ENCODE peak calls at places on chromosomes 16 and 17, in ten cellular contexts. Q is glutamatergic neuron; I is testis; X is cardiac fibroblast; S is CD8-positive, alpha-beta T cell; G is heart right ventricle; H is left ventricle myocardium inferior; L is progenitor cell of endocrine pancreas; U is Peyer's patch; F is HCT116. C is an unnamed sample.

GRCh38 chr17:13118311-13118710 is 100.5 kb upstream of the ELAC2 start:
- DNase-seq in X (no peak), H (no peak), U (no peak), G (no peak), L (no peak), F (no peak), Q (no peak), S (no peak), I (no peak), C (no peak)

GRCh38 chr16:24850289-24850931 is 4.6 kb downstream of the SLC5A11 start:
- DNase-seq in H (no peak), F (no peak), X (peak), Q (no peak), I (no peak), U (no peak), L (no peak), S (no peak), G (no peak), C (no peak)

GRCh38 chr17:77476920-77477805 is 336.4 kb downstream of the SEC14L1 start:
- DNase-seq in X (peak), U (no peak), L (no peak), S (no peak), I (peak), H (peak), Q (peak), G (peak), F (no peak), C (no peak)

GRCh38 chr17:17750881-17751280 is 69.6 kb downstream of the RAI1 start:
- DNase-seq in H (no peak), S (peak), G (no peak), Q (no peak), X (no peak), I (no peak), F (no peak), U (peak), L (no peak), C (peak)

GRCh38 chr16:84193480-84193879 is 2.5 kb downstream of the ADAD2 start:
- DNase-seq in L (no peak), H (no peak), U (no peak), G (no peak), S (no peak), I (no peak), Q (no peak), X (no peak), F (no peak), C (no peak)

GRCh38 chr16:53372942-53373871 is 61.1 kb upstream of the RBL2 start:
- DNase-seq in F (peak), H (no peak), U (peak), I (peak), G (no peak), X (no peak), Q (peak), L (no peak), S (peak), C (peak)

GRCh38 chr16:89484088-89484501 is 6.3 kb downstream of the ANKRD11 start:
- DNase-seq in X (no peak), U (no peak), L (no peak), F (no peak), I (no peak), Q (no peak), S (no peak), G (no peak), H (no peak), C (no peak)

GRCh38 chr17:3002538-3003301 is 60.7 kb downstream of the OR1D5 start:
- DNase-seq in X (no peak), F (no peak), U (peak), L (no peak), H (no peak), Q (no peak), G (no peak), I (no peak), S (no peak), C (peak)

GRCh38 chr16:67884684-67885083 is at the start of gene NRN1L:
- DNase-seq in G (peak), Q (peak), U (peak), S (no peak), L (peak), I (peak), H (peak), F (no peak), X (peak), C (no peak)

GRCh38 chr17:35299108-35299507 is 56.2 kb downstream of the SLFN5 start:
- DNase-seq in F (no peak), L (no peak), X (no peak), Q (no peak), I (no peak), H (no peak), G (no peak), U (no peak), S (no peak), C (no peak)

GRCh38 chr17:81538651-81539570 is 10.7 kb downstream of the FSCN2 start:
- DNase-seq in L (no peak), Q (no peak), I (no peak), G (peak), X (no peak), S (no peak), U (no peak), H (no peak), F (no peak), C (no peak)

GRCh38 chr16:86158688-86159360 is 259.9 kb downstream of the IRF8 start:
- DNase-seq in I (no peak), X (no peak), H (no peak), G (no peak), U (no peak), S (no peak), F (peak), L (no peak), Q (no peak), C (no peak)

GRCh38 chr17:27660436-27660835 is 29.4 kb downstream of the LGALS9 start:
- DNase-seq in H (no peak), X (no peak), Q (peak), G (no peak), S (no peak), L (no peak), F (no peak), I (no peak), U (no peak), C (no peak)

GRCh38 chr17:62187681-62188080 is 122.6 kb upstream of the MED13 start:
- DNase-seq in I (no peak), F (no peak), Q (no peak), U (no peak), L (no peak), S (no peak), X (peak), H (no peak), G (no peak), C (no peak)

GRCh38 chr16:11602321-11602720 is 15.6 kb upstream of the LITAF start:
- DNase-seq in S (no peak), H (no peak), G (no peak), Q (no peak), F (no peak), U (no peak), I (no peak), L (no peak), X (no peak), C (no peak)

GRCh38 chr17:29617481-29618271 is 5.0 kb downstream of the CORO6 start:
- DNase-seq in I (peak), G (peak), Q (peak), U (peak), F (peak), X (peak), S (peak), L (no peak), H (peak), C (peak)

GRCh38 chr17:48818361-48818841 is 1.4 kb upstream of the TTLL6 start:
- DNase-seq in G (no peak), L (no peak), U (no peak), I (no peak), Q (peak), H (no peak), X (no peak), F (no peak), S (no peak), C (no peak)

GRCh38 chr17:9050801-9051401 is 29.6 kb downstream of the NTN1 start:
- DNase-seq in U (no peak), X (no peak), Q (no peak), L (no peak), H (no peak), G (no peak), S (no peak), I (no peak), F (peak), C (no peak)

GRCh38 chr16:11852092-11852809 is 909 bp upstream of the RSL1D1 start:
- DNase-seq in Q (no peak), H (peak), F (no peak), L (no peak), I (peak), U (no peak), G (no peak), S (no peak), X (peak), C (no peak)

GRCh38 chr16:12081048-12081404 is 104.5 kb downstream of the SNX29 start:
- DNase-seq in S (peak), L (no peak), U (no peak), F (no peak), G (no peak), I (no peak), X (no peak), H (no peak), Q (no peak), C (no peak)

GRCh38 chr16:8962393-8963009 is 1.2 kb downstream of the USP7 start:
- DNase-seq in G (peak), L (no peak), H (no peak), I (peak), U (peak), Q (no peak), S (peak), F (no peak), X (no peak), C (peak)

GRCh38 chr17:81840826-81841778 is 6.3 kb upstream of the PPP1R27 start:
- DNase-seq in L (no peak), H (peak), X (no peak), G (no peak), Q (no peak), U (no peak), F (no peak), I (no peak), S (no peak), C (no peak)

GRCh38 chr17:7558544-7559306 is at the start of gene TNFSF13:
- DNase-seq in I (peak), H (peak), L (no peak), F (no peak), X (no peak), Q (no peak), S (no peak), U (peak), G (peak), C (no peak)

GRCh38 chr16:82195917-82196494 is 26.0 kb upstream of the MPHOSPH6 start:
- DNase-seq in F (no peak), U (no peak), Q (no peak), G (no peak), I (no peak), S (no peak), H (no peak), L (no peak), X (peak), C (no peak)

GRCh38 chr16:2191446-2191706 is 5.0 kb downstream of the CASKIN1 start:
- DNase-seq in X (no peak), G (no peak), S (no peak), F (no peak), U (no peak), Q (no peak), I (no peak), H (no peak), L (no peak), C (no peak)

GRCh38 chr16:51392651-51393187 is 241.6 kb upstream of the SALL1 start:
- DNase-seq in S (no peak), Q (peak), H (no peak), F (no peak), U (no peak), I (no peak), X (peak), G (peak), L (no peak), C (no peak)

GRCh38 chr16:64469906-64470702 is 651.8 kb downstream of the CDH11 start:
- DNase-seq in X (peak), I (peak), G (peak), L (no peak), Q (no peak), S (no peak), U (no peak), H (peak), F (no peak), C (no peak)

GRCh38 chr17:78559749-78560368 is 17.3 kb downstream of the DNAH17 start:
- DNase-seq in I (no peak), Q (no peak), G (no peak), H (no peak), U (no peak), L (no peak), S (no peak), F (peak), X (no peak), C (no peak)

GRCh38 chr16:55072976-55073375 is 142.3 kb downstream of the IRX5 start:
- DNase-seq in L (no peak), I (no peak), G (no peak), X (no peak), F (no peak), Q (no peak), U (no peak), S (no peak), H (no peak), C (no peak)

GRCh38 chr17:82952019-82952418 is 112.2 kb upstream of the ZNF750 start:
- DNase-seq in F (no peak), G (no peak), L (no peak), H (peak), I (peak), Q (no peak), X (no peak), U (no peak), S (no peak), C (no peak)

GRCh38 chr17:19986941-19987714 is 9.5 kb upstream of the AKAP10 start:
- DNase-seq in H (no peak), Q (no peak), G (no peak), F (no peak), S (no peak), L (no peak), U (no peak), X (no peak), I (no peak), C (no peak)

GRCh38 chr17:79368521-79368920 is 242.3 kb downstream of the RBFOX3 start:
- DNase-seq in L (no peak), I (no peak), F (no peak), S (no peak), Q (no peak), X (no peak), U (no peak), G (no peak), H (no peak), C (no peak)

GRCh38 chr17:80339118-80339517 is 75.8 kb upstream of the ENDOV start:
- DNase-seq in G (no peak), X (no peak), Q (no peak), U (no peak), F (no peak), L (no peak), S (no peak), H (no peak), I (no peak), C (no peak)

GRCh38 chr16:9527976-9528375 is 436.5 kb downstream of the HAPSTR1 start:
- DNase-seq in H (no peak), S (no peak), L (no peak), Q (no peak), G (no peak), F (no peak), I (no peak), X (no peak), U (no peak), C (no peak)

GRCh38 chr16:31453255-31454204 is 5.8 kb upstream of the ARMC5 start:
- DNase-seq in H (no peak), Q (no peak), L (no peak), U (no peak), I (peak), G (no peak), X (peak), F (no peak), S (no peak), C (no peak)

GRCh38 chr16:57775661-57776469 is 26.4 kb downstream of the KIFC3 start:
- DNase-seq in X (peak), H (no peak), F (no peak), G (no peak), U (no peak), I (no peak), S (no peak), Q (peak), L (peak), C (no peak)

GRCh38 chr17:9115446-9116265 is 94.3 kb downstream of the NTN1 start:
- DNase-seq in S (peak), I (peak), L (no peak), Q (peak), G (peak), U (no peak), H (peak), F (no peak), X (peak), C (peak)

GRCh38 chr17:79933863-79934652 is 94.8 kb upstream of the CBX4 start:
- DNase-seq in Q (no peak), F (no peak), G (no peak), U (peak), I (no peak), X (peak), H (no peak), S (no peak), L (no peak), C (peak)

GRCh38 chr17:37039269-37039668 is 90.5 kb downstream of the AATF start:
- DNase-seq in G (no peak), H (no peak), Q (no peak), L (no peak), U (no peak), X (no peak), S (no peak), I (no peak), F (no peak), C (no peak)

DNA sequence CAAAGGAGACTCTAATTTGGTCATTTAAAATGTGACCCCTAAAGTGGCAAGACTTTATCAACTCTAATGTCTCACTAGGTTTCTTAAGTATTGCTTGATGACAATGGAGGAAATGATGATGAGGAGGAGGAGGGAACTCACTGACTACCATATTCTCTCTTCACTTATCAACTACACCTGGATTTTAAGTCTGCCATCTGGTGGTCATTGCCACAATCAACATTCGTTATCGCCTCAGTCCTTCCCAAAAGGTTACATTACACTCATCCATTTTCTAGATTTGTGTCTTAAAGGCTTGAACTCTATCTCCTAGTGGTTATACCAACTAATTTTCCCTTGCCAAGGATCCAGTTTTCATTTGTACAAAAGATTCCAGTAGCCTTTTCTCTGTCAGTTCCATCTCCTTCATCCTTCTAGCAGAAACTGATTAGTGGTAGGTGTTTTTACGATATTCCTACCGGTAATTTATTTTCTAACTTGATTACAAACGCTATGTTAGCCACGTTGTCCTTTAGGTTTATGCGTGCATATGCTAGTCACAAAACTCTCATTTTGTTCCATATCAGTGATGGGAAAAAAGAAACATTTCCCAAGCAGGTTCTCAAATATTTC is 114.6 kb upstream of the NOG start:
- DNase-seq in L (no peak), H (no peak), G (no peak), F (peak), Q (peak), X (peak), I (peak), U (no peak), S (no peak), C (no peak)
- TF ChIP-seq CTCF in L (peak), H (peak), G (peak), F (peak), Q (peak), X (no peak), I (no peak), U (peak), S (peak), C (no peak)

DNA sequence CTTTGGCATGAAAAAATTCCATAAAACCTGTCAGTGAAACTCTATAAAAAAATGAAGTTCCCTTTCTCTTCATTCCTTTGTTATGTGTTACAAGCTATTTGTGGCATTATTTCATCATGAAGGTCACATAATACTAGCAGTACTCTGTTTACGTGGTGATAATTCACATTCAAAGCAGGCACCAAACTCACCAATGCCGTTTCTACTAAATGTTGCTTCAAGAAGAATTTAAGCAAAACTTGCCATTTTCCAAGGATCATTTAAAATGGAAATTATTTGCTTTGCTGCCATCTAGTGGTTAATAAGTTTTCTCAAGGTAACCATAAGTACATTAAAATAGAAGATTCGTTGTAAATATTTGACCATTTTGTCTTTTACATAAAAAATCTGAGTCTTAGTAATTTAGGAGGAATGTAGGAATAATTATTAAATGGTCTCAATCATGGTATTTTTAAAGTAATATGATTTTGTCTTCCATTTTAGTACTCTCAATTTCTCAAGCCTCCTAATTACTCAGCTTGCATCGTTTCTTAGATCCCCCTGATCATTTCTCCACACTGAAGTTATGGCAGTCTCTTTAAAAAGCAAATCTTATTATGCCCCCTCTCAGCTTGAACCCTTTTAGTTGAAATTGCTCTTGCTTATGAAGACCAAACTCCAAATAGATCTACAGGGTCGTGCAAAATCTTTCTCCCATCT is 80.8 kb downstream of the OMG start:
- DNase-seq in G (no peak), Q (no peak), F (peak), S (no peak), L (no peak), H (no peak), X (peak), I (no peak), U (no peak), C (no peak)
- TF ChIP-seq CTCF in G (peak), Q (peak), F (peak), S (peak), L (peak), H (peak), X (peak), I (peak), U (peak), C (peak)

GRCh38 chr17:64200080-64201042 is 62.7 kb downstream of the TEX2 start:
- DNase-seq in S (no peak), U (no peak), H (no peak), I (no peak), Q (no peak), F (no peak), G (no peak), X (peak), L (no peak), C (no peak)
- TF ChIP-seq CTCF in S (no peak), U (no peak), H (no peak), I (no peak), Q (no peak), F (no peak), G (no peak), X (no peak), L (no peak), C (no peak)

GRCh38 chr16:6331770-6332169 is 1000.9 kb upstream of the RBFOX1 start:
- DNase-seq in G (no peak), I (no peak), L (no peak), F (no peak), H (no peak), Q (no peak), X (no peak), S (no peak), U (no peak), C (no peak)

DNA sequence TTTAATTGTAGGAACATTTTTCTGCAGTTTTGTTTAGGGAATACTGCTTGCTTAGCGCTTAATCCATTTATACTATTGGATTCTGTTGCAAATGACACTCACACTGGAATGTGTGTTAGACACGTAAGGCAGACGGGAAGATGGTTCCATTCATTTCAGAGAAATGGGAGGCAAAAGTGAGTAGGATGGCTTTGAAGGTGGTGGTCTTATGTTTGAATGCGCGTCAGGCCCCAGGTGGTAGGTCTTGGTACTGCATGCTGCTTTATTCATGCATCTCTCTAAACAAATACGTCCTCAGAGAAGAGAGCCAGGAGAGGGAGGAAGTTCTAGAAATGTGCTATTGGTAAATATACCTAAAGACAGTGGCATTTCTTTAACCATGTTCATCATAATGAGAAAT is 997.6 kb upstream of the RBFOX1 start:
- DNase-seq in F (no peak), L (no peak), H (no peak), G (no peak), I (peak), Q (peak), S (no peak), U (no peak), X (no peak), C (no peak)
- TF ChIP-seq CTCF in F (no peak), L (peak), H (peak), G (peak), I (no peak), Q (peak), S (no peak), U (peak), X (peak), C (no peak)

C was measured in activated B cell treated with CpG ODN at 0.5 μM for 24 hours.